ENCODE peak calls at places on chromosome 21, in six cellular contexts. C, Y, S, P, M and X are unnamed samples. For H3K36me3, the result is how much of the 10 kb centered on the place peaks cover.

GRCh38 chr21:8998946-8999681 is 1522.3 kb upstream of the TPTE start:
- DNase-seq in Y (no peak), S (no peak), C (no peak), M (no peak), P (no peak), X (peak)

GRCh38 chr21:46226920-46227599 is 1.5 kb downstream of the LSS start:
- DNase-seq in M (peak), P (no peak), C (peak), Y (no peak), S (peak), X (peak)

GRCh38 chr21:24224411-24224810 is 1382.9 kb downstream of the MRPL39 start:
- DNase-seq in C (no peak), Y (no peak), S (no peak), P (no peak), M (no peak), X (peak)

GRCh38 chr21:17679002-17679600 is 66.4 kb upstream of the BTG3 start:
- DNase-seq in S (peak), Y (no peak), P (no peak), M (peak), C (peak), X (peak)

GRCh38 chr21:28336299-28336698 is 656.4 kb downstream of the LTN1 start:
- DNase-seq in M (no peak), Y (no peak), P (peak), C (peak), S (peak), X (peak)

GRCh38 chr21:36663033-36663855 is 35.7 kb upstream of the SIM2 start:
- DNase-seq in M (no peak), C (no peak), Y (no peak), P (no peak), S (peak), X (peak)

GRCh38 chr21:32383812-32384211 is 9.0 kb downstream of the URB1 start:
- DNase-seq in S (no peak), P (no peak), C (no peak), Y (no peak), M (no peak), X (no peak)

GRCh38 chr21:36030581-36031189 is 29.6 kb downstream of the SETD4 start:
- DNase-seq in C (no peak), M (no peak), S (peak), P (no peak), Y (no peak), X (no peak)

GRCh38 chr21:31182231-31183129 is 144.2 kb upstream of the KRTAP19-8 start:
- DNase-seq in M (no peak), P (no peak), S (no peak), C (no peak), Y (no peak), X (no peak)

GRCh38 chr21:27674037-27674436 is 707.1 kb upstream of the ADAMTS5 start:
- DNase-seq in M (no peak), Y (no peak), C (no peak), P (no peak), S (peak), X (peak)

GRCh38 chr21:42125571-42126544 is 54.7 kb downstream of the UMODL1 start:
- DNase-seq in P (no peak), Y (no peak), S (peak), C (no peak), M (no peak), X (peak)
- TF ChIP-seq CTCF in P (no peak), Y (no peak), S (no peak), C (peak), M (peak), X (peak)

DNA sequence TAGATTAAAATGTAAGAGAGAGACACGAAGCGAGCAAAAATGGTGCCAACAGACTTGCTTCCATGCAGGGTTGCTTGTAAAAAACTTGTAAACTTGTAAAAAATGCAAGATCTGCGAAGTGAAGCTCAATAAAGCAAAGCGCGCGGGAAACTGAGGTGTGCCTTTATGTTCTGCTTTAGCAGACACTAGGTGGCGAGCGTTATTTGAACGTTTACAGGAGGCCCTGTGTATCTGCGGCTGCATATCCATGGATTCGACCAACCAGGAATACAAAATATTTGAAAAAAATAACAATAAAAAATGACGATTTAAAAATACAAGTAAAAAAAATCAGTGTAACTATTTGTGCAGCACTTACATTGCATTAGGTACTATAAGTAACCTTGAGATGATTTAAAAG is 1.5 kb downstream of the UBE2G2 start:
- DNase-seq in P (no peak), S (peak), C (peak), Y (no peak), M (no peak), X (peak)
- H3K4me3 ChIP-seq in P (no peak), S (no peak), C (peak), Y (peak), M (peak), X (no peak)

GRCh38 chr21:42455196-42455595 is 40.8 kb downstream of the RSPH1 start:
- DNase-seq in Y (no peak), S (no peak), P (no peak), M (no peak), C (no peak), X (peak)

GRCh38 chr21:42454221-42454570 is 41.8 kb downstream of the RSPH1 start:
- DNase-seq in C (no peak), Y (no peak), P (no peak), S (no peak), M (no peak), X (no peak)

GRCh38 chr21:42455754-42456440 is 40.1 kb downstream of the RSPH1 start:
- DNase-seq in S (no peak), Y (no peak), C (no peak), M (no peak), P (no peak), X (no peak)

GRCh38 chr21:42453301-42454220 is 42.5 kb downstream of the RSPH1 start:
- DNase-seq in S (no peak), M (no peak), Y (no peak), P (no peak), C (no peak), X (no peak)

GRCh38 chr21:42454791-42455190 is 41.2 kb downstream of the RSPH1 start:
- DNase-seq in P (no peak), M (no peak), C (no peak), S (no peak), Y (no peak), X (no peak)
- H3K36me3 ChIP-seq in P (under half), M (under half), C (under half), S (under half), Y (under half), X (under half)

GRCh38 chr21:16589499-16589898 is 859.7 kb downstream of the USP25 start:
- DNase-seq in Y (no peak), P (no peak), M (no peak), C (no peak), S (no peak), X (no peak)

GRCh38 chr21:16590186-16590585 is 860.4 kb downstream of the USP25 start:
- DNase-seq in Y (no peak), S (no peak), M (no peak), P (no peak), C (no peak), X (no peak)

GRCh38 chr21:16590658-16591057 is 860.9 kb downstream of the USP25 start:
- DNase-seq in P (no peak), C (no peak), S (no peak), M (no peak), Y (no peak), X (no peak)

GRCh38 chr21:16594191-16594590 is 864.4 kb downstream of the USP25 start:
- DNase-seq in M (no peak), C (no peak), S (peak), P (no peak), Y (no peak), X (peak)

DNA sequence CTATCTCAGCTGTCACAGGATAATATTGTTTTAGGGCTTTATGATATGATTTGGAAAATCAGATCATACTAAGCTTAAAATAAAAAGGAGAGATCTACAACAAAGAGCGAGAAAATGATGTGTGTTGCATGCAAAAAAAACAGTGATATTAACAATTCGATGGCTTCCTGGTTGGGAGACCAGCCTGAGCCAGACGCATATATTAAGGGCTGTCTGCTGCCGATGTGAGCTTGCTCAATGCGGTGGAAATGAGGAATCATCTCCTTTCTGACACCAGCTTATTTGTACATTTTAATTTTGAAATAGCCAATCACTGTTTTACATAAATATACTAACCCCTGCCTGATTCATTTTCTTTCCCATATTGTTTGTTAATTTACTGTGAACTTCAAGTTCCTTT is 862.6 kb downstream of the USP25 start:
- DNase-seq in C (no peak), S (no peak), P (no peak), Y (no peak), M (no peak), X (no peak)
- TF ChIP-seq CTCF in C (no peak), S (no peak), P (no peak), Y (no peak), M (no peak), X (no peak)

DNA sequence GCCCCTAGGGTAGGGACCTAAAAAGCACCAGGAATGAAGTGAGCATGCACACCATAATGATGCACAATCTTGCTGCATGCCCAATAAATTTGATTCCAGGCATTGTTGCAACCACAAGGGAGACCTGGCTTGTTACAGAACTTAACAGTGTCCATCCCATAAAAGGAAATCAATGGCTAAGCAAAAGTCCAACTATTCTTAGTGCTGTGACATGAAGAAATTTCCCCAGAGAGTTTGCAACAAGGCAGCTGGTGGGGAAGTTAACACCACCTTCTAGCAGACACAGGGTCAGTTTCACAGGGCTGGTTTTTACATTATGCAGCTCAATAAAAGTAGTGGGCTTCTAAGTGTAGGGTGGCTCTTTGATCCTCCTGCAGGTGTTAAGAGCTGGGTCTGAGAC is 221.1 kb downstream of the KCNJ6 start:
- DNase-seq in C (no peak), P (no peak), M (no peak), S (no peak), Y (no peak), X (no peak)
- H3K4me3 ChIP-seq in C (no peak), P (no peak), M (no peak), S (no peak), Y (no peak), X (no peak)

GRCh38 chr21:34128124-34128523 is 54.7 kb downstream of the MRPS6 start:
- DNase-seq in M (no peak), C (no peak), P (no peak), S (no peak), Y (no peak), X (no peak)

GRCh38 chr21:34130598-34130985 is 57.2 kb downstream of the MRPS6 start:
- DNase-seq in M (no peak), C (no peak), S (no peak), P (no peak), Y (no peak), X (no peak)

GRCh38 chr21:34129039-34129891 is 55.9 kb downstream of the MRPS6 start:
- DNase-seq in C (peak), M (no peak), P (peak), S (peak), Y (peak), X (peak)

GRCh38 chr21:34129971-34130597 is 56.7 kb downstream of the MRPS6 start:
- DNase-seq in C (peak), M (no peak), S (peak), P (no peak), Y (no peak), X (no peak)

DNA sequence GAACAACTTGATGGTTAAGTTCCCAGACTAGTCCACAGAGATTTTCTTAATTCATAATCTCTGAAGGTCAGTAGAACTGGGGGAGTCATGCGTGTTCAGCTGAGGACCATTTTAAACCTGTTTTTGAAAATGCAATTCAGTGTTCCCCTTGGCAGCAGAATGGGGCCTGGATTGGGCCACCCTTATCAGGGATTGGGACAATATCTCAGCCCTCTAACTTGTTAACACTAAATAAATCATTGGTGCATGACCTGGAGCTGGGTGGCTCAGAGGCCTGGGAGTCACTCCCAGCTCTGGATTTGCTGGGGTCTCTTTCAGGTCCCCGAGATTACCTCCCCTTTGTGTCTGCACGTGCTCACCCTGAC is 55.3 kb downstream of the MRPS6 start:
- DNase-seq in P (no peak), C (peak), Y (no peak), M (no peak), S (no peak), X (no peak)
- H3K36me3 ChIP-seq in P (under half), C (under half), Y (under half), M (under half), S (under half), X (under half)

GRCh38 chr21:41369105-41369914 is 7.5 kb downstream of the MX2 start:
- DNase-seq in Y (peak), S (no peak), M (peak), P (peak), C (peak), X (no peak)
- TF ChIP-seq CTCF in Y (no peak), S (no peak), M (peak), P (no peak), C (peak), X (peak)

DNA sequence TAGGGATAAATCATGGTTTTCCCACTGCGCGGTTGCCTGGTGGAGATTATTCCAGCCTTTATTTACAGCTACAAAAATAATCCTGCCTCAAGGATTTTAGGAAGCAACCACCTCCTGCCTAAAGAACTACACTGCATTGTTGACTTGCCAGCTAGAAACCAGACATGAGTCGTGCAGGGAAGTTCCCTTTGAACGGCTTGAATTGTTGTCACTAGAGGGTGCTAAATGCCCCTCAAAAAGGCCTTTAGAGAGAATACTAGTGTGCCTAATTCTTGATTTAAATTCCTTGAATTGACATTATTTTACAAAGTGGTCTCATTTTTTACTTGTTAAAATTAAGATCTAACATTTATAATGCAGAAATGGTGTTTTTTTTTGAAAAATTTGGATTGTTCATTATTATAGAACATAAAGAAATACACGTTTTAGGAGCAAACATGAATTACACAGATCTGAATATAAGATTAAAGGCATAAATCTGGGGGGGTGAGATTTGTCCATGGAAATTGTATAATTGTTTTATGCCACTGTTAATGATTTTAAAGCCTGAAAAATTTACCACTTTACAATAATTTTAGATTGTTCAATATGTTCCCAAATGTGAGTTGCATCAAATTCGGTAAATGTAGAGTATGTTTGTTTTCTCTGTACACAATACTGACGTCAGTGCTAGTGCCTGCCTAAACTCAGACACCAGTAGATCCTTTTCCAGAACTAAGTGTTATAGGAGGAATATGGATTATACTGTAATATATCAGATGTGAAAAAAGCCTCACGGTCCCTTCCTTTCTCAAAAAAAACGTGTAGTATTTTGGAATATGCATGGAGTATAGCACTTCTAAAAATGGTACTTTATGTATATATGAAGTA is 7.6 kb upstream of the ERG start:
- DNase-seq in P (peak), C (peak), M (no peak), Y (peak), S (peak), X (peak)
- H3K4me3 ChIP-seq in P (no peak), C (no peak), M (no peak), Y (peak), S (no peak), X (no peak)

DNA sequence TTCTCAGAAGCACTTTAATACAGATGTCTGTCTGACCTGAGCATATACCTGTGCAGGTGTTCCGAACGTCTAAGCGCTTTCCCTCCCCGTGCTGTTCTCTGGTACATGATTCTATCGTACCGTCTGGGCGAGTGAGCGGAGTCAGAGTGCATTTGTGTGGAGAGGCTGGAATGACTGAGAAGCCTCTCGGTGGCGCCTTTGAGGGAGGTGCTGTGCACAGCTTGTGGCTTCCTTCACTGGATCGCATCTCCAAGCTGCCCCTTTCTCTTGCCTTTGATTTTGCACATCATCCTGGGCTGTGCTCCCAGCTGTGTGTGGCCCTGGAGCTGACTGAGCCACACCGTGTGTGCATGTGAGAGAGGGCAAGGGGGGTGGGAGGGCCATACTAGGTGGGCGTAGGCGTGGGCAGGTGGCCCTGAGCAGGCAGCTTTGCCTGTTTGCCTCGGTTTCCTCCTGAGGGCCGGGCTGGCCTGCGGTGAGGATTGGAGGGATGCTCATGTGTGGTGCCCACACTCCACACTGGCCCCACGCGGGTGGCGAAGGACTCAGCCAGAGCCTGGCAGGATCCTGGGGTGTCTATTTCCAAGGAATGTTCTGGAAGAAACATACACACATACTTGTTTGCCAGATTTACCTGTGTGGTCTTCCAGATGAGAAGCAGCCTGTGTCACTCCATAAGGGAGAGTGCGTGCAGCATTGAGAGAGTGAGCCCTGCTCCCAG is 105.3 kb downstream of the ADARB1 start:
- DNase-seq in P (no peak), C (no peak), M (no peak), S (no peak), Y (no peak), X (no peak)
- H3K36me3 ChIP-seq in P (under half), C (under half), M (under half), S (half or more), Y (half or more), X (under half)

GRCh38 chr21:41346758-41347157 is 15.1 kb upstream of the MX2 start:
- DNase-seq in M (no peak), P (no peak), Y (no peak), C (no peak), S (no peak), X (no peak)
- TF ChIP-seq CTCF in M (no peak), P (no peak), Y (no peak), C (no peak), S (no peak), X (no peak)